ENCODE peak calls at places on chromosomes 2 and 18, in seven cellular contexts. One of them, this sample, is unnamed.

GRCh38 chr18:14025306-14025940 is 106.8 kb downstream of the ZNF519 start:
- DNase-seq in GM04504: no peak
- DNase-seq in RKO: no peak
- DNase-seq in effector memory CD4-positive, alpha-beta T cell: no peak
- DNase-seq in left cardiac atrium: no peak
- DNase-seq in cortex of kidney: no peak
- DNase-seq in NCI-H1694 treated with DMSO at 0.1 percent for 48 hours: no peak
- DNase-seq in this sample: no peak

GRCh38 chr18:55012041-55012440 is 52.8 kb upstream of the CCDC68 start:
- DNase-seq in GM04504: peak; percentile 25
- DNase-seq in RKO: no peak
- DNase-seq in effector memory CD4-positive, alpha-beta T cell: no peak
- DNase-seq in left cardiac atrium: no peak
- DNase-seq in cortex of kidney: no peak
- DNase-seq in NCI-H1694 treated with DMSO at 0.1 percent for 48 hours: no peak
- DNase-seq in this sample: no peak

GRCh38 chr2:216375288-216375687 is 3.0 kb upstream of the MARCHF4 start:
- DNase-seq in GM04504: no peak
- DNase-seq in RKO: no peak
- DNase-seq in effector memory CD4-positive, alpha-beta T cell: no peak
- DNase-seq in left cardiac atrium: no peak
- DNase-seq in cortex of kidney: no peak
- DNase-seq in NCI-H1694 treated with DMSO at 0.1 percent for 48 hours: no peak
- DNase-seq in this sample: no peak

GRCh38 chr18:54805571-54806334 is 22.5 kb upstream of the RAB27B start:
- DNase-seq in GM04504: no peak
- DNase-seq in RKO: no peak
- DNase-seq in effector memory CD4-positive, alpha-beta T cell: no peak
- DNase-seq in left cardiac atrium: no peak
- DNase-seq in cortex of kidney: no peak
- DNase-seq in NCI-H1694 treated with DMSO at 0.1 percent for 48 hours: no peak
- DNase-seq in this sample: peak; percentile 78

GRCh38 chr2:65121-65520 is 18.8 kb upstream of the FAM110C start:
- DNase-seq in GM04504: no peak
- DNase-seq in RKO: no peak
- DNase-seq in effector memory CD4-positive, alpha-beta T cell: no peak
- DNase-seq in left cardiac atrium: no peak
- DNase-seq in cortex of kidney: no peak
- DNase-seq in NCI-H1694 treated with DMSO at 0.1 percent for 48 hours: no peak
- DNase-seq in this sample: no peak

GRCh38 chr2:121489944-121490585 is 40.6 kb upstream of the RNU4ATAC start:
- DNase-seq in GM04504: no peak
- DNase-seq in RKO: no peak
- DNase-seq in effector memory CD4-positive, alpha-beta T cell: no peak
- DNase-seq in left cardiac atrium: no peak
- DNase-seq in cortex of kidney: no peak
- DNase-seq in NCI-H1694 treated with DMSO at 0.1 percent for 48 hours: no peak
- DNase-seq in this sample: no peak

GRCh38 chr2:111695441-111696007 is 188.5 kb downstream of the ANAPC1 start:
- DNase-seq in GM04504: no peak
- DNase-seq in RKO: no peak
- DNase-seq in effector memory CD4-positive, alpha-beta T cell: no peak
- DNase-seq in left cardiac atrium: no peak
- DNase-seq in cortex of kidney: no peak
- DNase-seq in NCI-H1694 treated with DMSO at 0.1 percent for 48 hours: no peak
- DNase-seq in this sample: no peak

GRCh38 chr2:241445426-241445825 is 63.0 kb downstream of the STK25 start:
- DNase-seq in GM04504: no peak
- DNase-seq in RKO: no peak
- DNase-seq in effector memory CD4-positive, alpha-beta T cell: no peak
- DNase-seq in left cardiac atrium: no peak
- DNase-seq in cortex of kidney: no peak
- DNase-seq in NCI-H1694 treated with DMSO at 0.1 percent for 48 hours: no peak
- DNase-seq in this sample: no peak

GRCh38 chr2:135709992-135710391 is 31.7 kb upstream of the UBXN4 start:
- DNase-seq in GM04504: no peak
- DNase-seq in RKO: peak; percentile 37
- DNase-seq in effector memory CD4-positive, alpha-beta T cell: peak; percentile 30
- DNase-seq in left cardiac atrium: peak; percentile 46
- DNase-seq in cortex of kidney: no peak
- DNase-seq in NCI-H1694 treated with DMSO at 0.1 percent for 48 hours: peak; percentile 40
- DNase-seq in this sample: no peak

GRCh38 chr2:10422251-10422650 is 25.9 kb downstream of the ODC1 start:
- DNase-seq in GM04504: no peak
- DNase-seq in RKO: no peak
- DNase-seq in effector memory CD4-positive, alpha-beta T cell: no peak
- DNase-seq in left cardiac atrium: no peak
- DNase-seq in cortex of kidney: no peak
- DNase-seq in NCI-H1694 treated with DMSO at 0.1 percent for 48 hours: no peak
- DNase-seq in this sample: no peak

GRCh38 chr2:64140665-64141064 is 3.6 kb downstream of the PELI1 start:
- DNase-seq in GM04504: no peak
- DNase-seq in RKO: no peak
- DNase-seq in effector memory CD4-positive, alpha-beta T cell: no peak
- DNase-seq in left cardiac atrium: no peak
- DNase-seq in cortex of kidney: no peak
- DNase-seq in NCI-H1694 treated with DMSO at 0.1 percent for 48 hours: no peak
- DNase-seq in this sample: no peak

GRCh38 chr2:101930019-101930418 is 61.7 kb upstream of the IL1R2 start:
- DNase-seq in GM04504: no peak
- DNase-seq in RKO: no peak
- DNase-seq in effector memory CD4-positive, alpha-beta T cell: no peak
- DNase-seq in left cardiac atrium: no peak
- DNase-seq in cortex of kidney: no peak
- DNase-seq in NCI-H1694 treated with DMSO at 0.1 percent for 48 hours: no peak
- DNase-seq in this sample: no peak

GRCh38 chr2:113337809-113338208 is 59.1 kb upstream of the PAX8 start:
- DNase-seq in GM04504: no peak
- DNase-seq in RKO: no peak
- DNase-seq in effector memory CD4-positive, alpha-beta T cell: no peak
- DNase-seq in left cardiac atrium: peak; percentile 62
- DNase-seq in cortex of kidney: no peak
- DNase-seq in NCI-H1694 treated with DMSO at 0.1 percent for 48 hours: no peak
- DNase-seq in this sample: no peak

GRCh38 chr18:43870626-43871025 is 593.3 kb upstream of the SYT4 start:
- DNase-seq in GM04504: no peak
- DNase-seq in RKO: no peak
- DNase-seq in effector memory CD4-positive, alpha-beta T cell: no peak
- DNase-seq in left cardiac atrium: no peak
- DNase-seq in cortex of kidney: no peak
- DNase-seq in NCI-H1694 treated with DMSO at 0.1 percent for 48 hours: no peak
- DNase-seq in this sample: no peak

GRCh38 chr2:130910931-130911330 is 74.2 kb downstream of the ARHGEF4 start:
- DNase-seq in GM04504: no peak
- DNase-seq in RKO: no peak
- DNase-seq in effector memory CD4-positive, alpha-beta T cell: no peak
- DNase-seq in left cardiac atrium: no peak
- DNase-seq in cortex of kidney: no peak
- DNase-seq in NCI-H1694 treated with DMSO at 0.1 percent for 48 hours: no peak
- DNase-seq in this sample: no peak

GRCh38 chr2:58064136-58064535 is 17.5 kb downstream of the VRK2 start:
- DNase-seq in GM04504: no peak
- DNase-seq in RKO: no peak
- DNase-seq in effector memory CD4-positive, alpha-beta T cell: no peak
- DNase-seq in left cardiac atrium: no peak
- DNase-seq in cortex of kidney: no peak
- DNase-seq in NCI-H1694 treated with DMSO at 0.1 percent for 48 hours: no peak
- DNase-seq in this sample: no peak

GRCh38 chr2:138059967-138060635 is 95.8 kb downstream of the HNMT start:
- DNase-seq in GM04504: peak; percentile 48
- DNase-seq in RKO: no peak
- DNase-seq in effector memory CD4-positive, alpha-beta T cell: no peak
- DNase-seq in left cardiac atrium: peak; percentile 76
- DNase-seq in cortex of kidney: no peak
- DNase-seq in NCI-H1694 treated with DMSO at 0.1 percent for 48 hours: peak; percentile 24
- DNase-seq in this sample: peak; percentile 53

GRCh38 chr2:85806358-85807118 is 52.7 kb downstream of the ATOH8 start:
- DNase-seq in GM04504: no peak
- DNase-seq in RKO: no peak
- DNase-seq in effector memory CD4-positive, alpha-beta T cell: no peak
- DNase-seq in left cardiac atrium: no peak
- DNase-seq in cortex of kidney: no peak
- DNase-seq in NCI-H1694 treated with DMSO at 0.1 percent for 48 hours: no peak
- DNase-seq in this sample: no peak

GRCh38 chr2:145797692-145798091 is 1277.8 kb upstream of the ZEB2 start:
- DNase-seq in GM04504: no peak
- DNase-seq in RKO: no peak
- DNase-seq in effector memory CD4-positive, alpha-beta T cell: no peak
- DNase-seq in left cardiac atrium: no peak
- DNase-seq in cortex of kidney: no peak
- DNase-seq in NCI-H1694 treated with DMSO at 0.1 percent for 48 hours: no peak
- DNase-seq in this sample: no peak

GRCh38 chr2:160351978-160352377 is 141.6 kb downstream of the RBMS1 start:
- DNase-seq in GM04504: no peak
- DNase-seq in RKO: no peak
- DNase-seq in effector memory CD4-positive, alpha-beta T cell: no peak
- DNase-seq in left cardiac atrium: no peak
- DNase-seq in cortex of kidney: no peak
- DNase-seq in NCI-H1694 treated with DMSO at 0.1 percent for 48 hours: no peak
- DNase-seq in this sample: no peak

GRCh38 chr2:68912732-68913131 is 40.0 kb downstream of the GKN2 start:
- DNase-seq in GM04504: no peak
- DNase-seq in RKO: no peak
- DNase-seq in effector memory CD4-positive, alpha-beta T cell: no peak
- DNase-seq in left cardiac atrium: no peak
- DNase-seq in cortex of kidney: no peak
- DNase-seq in NCI-H1694 treated with DMSO at 0.1 percent for 48 hours: no peak
- DNase-seq in this sample: no peak

GRCh38 chr2:61471905-61472805 is 1.3 kb upstream of the USP34 start:
- DNase-seq in GM04504: no peak
- DNase-seq in RKO: peak; percentile 62
- DNase-seq in effector memory CD4-positive, alpha-beta T cell: no peak
- DNase-seq in left cardiac atrium: no peak
- DNase-seq in cortex of kidney: no peak
- DNase-seq in NCI-H1694 treated with DMSO at 0.1 percent for 48 hours: peak; percentile 21
- DNase-seq in this sample: no peak

GRCh38 chr18:7363338-7363737 is 132.4 kb downstream of the LRRC30 start:
- DNase-seq in GM04504: no peak
- DNase-seq in RKO: no peak
- DNase-seq in effector memory CD4-positive, alpha-beta T cell: no peak
- DNase-seq in left cardiac atrium: no peak
- DNase-seq in cortex of kidney: no peak
- DNase-seq in NCI-H1694 treated with DMSO at 0.1 percent for 48 hours: no peak
- DNase-seq in this sample: no peak

GRCh38 chr2:98866033-98866432 is 70.0 kb downstream of the CRACDL start:
- DNase-seq in GM04504: no peak
- DNase-seq in RKO: no peak
- DNase-seq in effector memory CD4-positive, alpha-beta T cell: no peak
- DNase-seq in left cardiac atrium: no peak
- DNase-seq in cortex of kidney: no peak
- DNase-seq in NCI-H1694 treated with DMSO at 0.1 percent for 48 hours: no peak
- DNase-seq in this sample: no peak

This sample was measured in skeletal muscle cell.